ENCODE peak calls at places on chromosomes 16 and 17, in five cellular contexts. O, I, S, Z and J are unnamed samples.

GRCh38 chr17:2974347-2974746 is 89.1 kb downstream of the OR1D5 start:
- DNase-seq in Z (no peak), S (no peak), I (no peak), O (no peak), J (no peak)

GRCh38 chr17:31621566-31621965 is 230.1 kb downstream of the RAB11FIP4 start:
- DNase-seq in S (no peak), I (no peak), O (no peak), Z (no peak), J (no peak)

GRCh38 chr16:72848759-72849664 is 198.9 kb downstream of the ZFHX3 start:
- DNase-seq in I (peak), O (peak), Z (no peak), S (peak), J (peak)

GRCh38 chr17:74761419-74761818 is 13.0 kb downstream of the NHERF1 start:
- DNase-seq in S (no peak), O (no peak), I (peak), Z (no peak), J (no peak)

GRCh38 chr16:67268136-67268579 is 11.2 kb upstream of the PLEKHG4 start:
- DNase-seq in I (no peak), Z (no peak), O (no peak), S (peak), J (no peak)

GRCh38 chr17:36510636-36511035 is 24.0 kb downstream of the MYO19 start:
- DNase-seq in Z (no peak), O (no peak), S (no peak), I (no peak), J (no peak)

GRCh38 chr16:3022697-3023414 is 886 bp downstream of the HCFC1R1 start:
- DNase-seq in I (peak), Z (no peak), S (peak), O (no peak), J (no peak)

GRCh38 chr17:80782536-80783427 is 208.9 kb upstream of the CHMP6 start:
- DNase-seq in S (no peak), O (no peak), I (no peak), Z (no peak), J (no peak)

GRCh38 chr17:15659663-15660062 is 24.4 kb downstream of the TRIM16 start:
- DNase-seq in I (peak), O (no peak), S (no peak), Z (no peak), J (no peak)

GRCh38 chr16:82653550-82654511 is 27.1 kb downstream of the CDH13 start:
- DNase-seq in S (peak), O (no peak), Z (peak), I (no peak), J (no peak)

GRCh38 chr17:28466521-28467048 is 6.9 kb upstream of the SLC13A2 start:
- DNase-seq in S (no peak), I (no peak), O (no peak), Z (no peak), J (no peak)

GRCh38 chr17:81396278-81396721 is 1.0 kb downstream of the BAHCC1 start:
- DNase-seq in S (peak), I (no peak), O (no peak), Z (no peak), J (peak)

GRCh38 chr16:70428178-70428998 is 10.5 kb downstream of the ST3GAL2 start:
- DNase-seq in O (peak), I (peak), S (peak), Z (peak), J (peak)

GRCh38 chr16:53841884-53842283 is 137.9 kb downstream of the FTO start:
- DNase-seq in Z (no peak), O (no peak), S (no peak), I (no peak), J (no peak)

DNA sequence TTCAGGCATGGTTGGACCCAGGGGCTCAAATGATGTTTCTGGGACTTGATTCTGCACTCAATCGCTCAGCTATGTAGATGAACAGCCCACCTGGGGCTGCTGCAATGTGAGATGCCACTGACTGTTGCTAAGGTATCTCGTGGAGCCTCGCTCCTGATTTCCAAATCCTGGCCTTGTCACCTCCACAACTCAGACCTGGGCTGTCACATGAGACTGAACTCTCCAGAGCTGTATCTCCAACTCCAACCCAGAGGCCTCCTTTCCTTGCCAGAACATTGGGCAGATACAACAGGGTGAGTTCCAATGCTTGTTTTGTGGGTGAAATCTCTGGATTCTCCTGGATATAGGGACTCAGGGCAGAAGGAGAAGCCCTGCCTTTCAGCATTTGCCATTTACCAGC is 79.5 kb downstream of the GNAO1 start:
- DNase-seq in I (no peak), Z (no peak), O (no peak), S (no peak), J (no peak)
- H3K4me3 ChIP-seq in I (no peak), Z (no peak), O (no peak), S (no peak), J (no peak)

DNA sequence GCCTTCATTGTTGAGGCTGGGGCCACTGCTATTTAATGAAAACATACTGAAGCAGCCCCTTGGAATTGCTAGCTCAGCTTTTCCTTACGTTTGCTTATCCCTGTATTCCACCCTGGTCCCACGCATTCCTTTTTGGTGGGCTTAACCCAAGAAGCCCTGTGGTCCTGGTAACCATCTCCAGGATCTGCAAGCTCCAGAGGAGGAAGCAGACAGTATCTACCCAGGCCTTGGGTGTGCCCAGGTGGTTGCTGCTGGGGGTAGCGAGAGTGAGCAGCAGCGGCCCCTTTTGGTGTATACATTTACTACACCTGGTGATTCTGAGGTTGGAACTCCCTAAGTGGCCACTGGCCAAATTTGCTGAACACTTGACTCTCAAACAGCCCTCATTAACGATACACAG is 97.7 kb downstream of the CBLN1 start:
- DNase-seq in O (peak), S (no peak), I (no peak), Z (no peak), J (peak)
- TF ChIP-seq CTCF in O (peak), S (peak), I (no peak), Z (peak), J (peak)

DNA sequence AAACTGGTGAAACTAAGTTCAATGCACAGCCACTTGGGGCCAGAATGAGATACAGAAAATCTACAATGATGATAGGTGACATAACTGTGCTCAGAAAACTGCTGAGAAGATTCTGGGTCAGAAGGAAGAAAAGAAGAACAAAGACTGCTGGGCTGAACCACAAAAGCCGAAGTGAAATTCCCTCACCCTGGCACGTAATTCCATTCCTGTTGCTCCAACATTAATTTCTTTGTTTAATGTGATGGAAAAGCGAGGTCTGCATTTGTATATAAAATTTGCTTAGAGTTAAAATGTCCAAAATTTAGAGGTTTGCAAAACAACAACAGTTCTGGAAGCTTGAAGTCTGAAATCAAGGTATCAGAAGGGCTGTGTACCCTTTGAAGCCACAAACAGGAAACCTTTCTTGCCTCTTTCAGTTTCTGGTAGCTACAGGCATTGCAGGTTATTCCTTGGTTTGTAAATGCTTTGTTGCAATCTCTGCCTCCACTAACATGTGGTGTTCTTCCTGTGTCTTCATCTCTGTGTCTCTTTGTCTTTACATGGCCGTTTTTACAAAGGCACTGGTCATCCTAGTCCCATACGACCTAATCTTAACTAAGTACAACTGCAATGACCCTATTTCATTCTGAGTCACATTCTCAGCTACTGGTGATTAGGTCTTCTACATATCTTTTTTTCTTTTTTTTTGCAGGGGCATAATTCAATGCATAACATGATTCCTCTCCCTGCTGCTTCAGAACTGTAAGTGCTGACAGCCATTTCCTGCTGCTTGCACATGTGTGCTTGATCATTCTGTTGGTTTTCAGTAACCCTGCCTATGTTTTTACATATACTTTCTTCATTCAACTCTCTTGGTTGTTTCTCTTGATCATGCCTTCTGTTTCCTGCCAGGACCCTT is 603.0 kb upstream of the CDH8 start:
- DNase-seq in Z (no peak), I (no peak), O (no peak), S (no peak), J (no peak)
- H3K4me3 ChIP-seq in Z (no peak), I (no peak), O (no peak), S (no peak), J (no peak)

GRCh38 chr16:86554917-86555762 is at the start of gene MTHFSD:
- DNase-seq in Z (peak), I (peak), S (peak), O (peak), J (peak)
- TF ChIP-seq CTCF in Z (no peak), I (no peak), S (no peak), O (no peak), J (no peak)

DNA sequence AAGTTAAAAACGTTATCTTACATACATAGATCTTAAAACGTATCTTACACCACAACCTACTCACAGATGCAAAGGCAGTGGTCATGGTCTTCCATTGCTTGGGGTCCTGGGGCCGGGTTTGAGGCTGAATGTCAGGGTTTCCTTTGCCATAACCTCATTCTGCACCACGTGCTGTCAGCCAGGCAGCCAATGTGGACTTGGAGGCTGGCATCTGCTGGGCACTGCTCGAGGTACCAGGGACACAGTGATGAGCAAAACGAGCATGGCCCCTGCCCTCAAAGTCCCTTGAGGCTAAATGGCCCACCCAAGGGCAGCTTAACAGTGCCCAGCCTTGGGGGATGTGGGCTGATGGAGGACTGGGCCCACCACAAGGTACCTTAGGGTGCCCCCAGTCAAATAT is 35.8 kb upstream of the RGS9 start:
- DNase-seq in S (no peak), I (no peak), O (no peak), Z (no peak), J (no peak)
- H3K4me3 ChIP-seq in S (no peak), I (peak), O (peak), Z (peak), J (no peak)

GRCh38 chr16:56956756-56957155 is 5.0 kb upstream of the CETP start:
- DNase-seq in Z (no peak), S (no peak), I (no peak), O (no peak), J (no peak)
- TF ChIP-seq CTCF in Z (no peak), S (peak), I (no peak), O (no peak), J (no peak)

GRCh38 chr17:17790673-17791464 is 45.9 kb downstream of the SREBF1 start:
- DNase-seq in Z (no peak), O (no peak), S (no peak), I (no peak), J (no peak)

GRCh38 chr17:17789410-17789809 is 47.4 kb downstream of the SREBF1 start:
- DNase-seq in S (no peak), Z (no peak), I (no peak), O (no peak), J (no peak)

GRCh38 chr17:17792143-17792550 is 44.6 kb downstream of the SREBF1 start:
- DNase-seq in Z (no peak), I (no peak), S (no peak), O (no peak), J (no peak)

GRCh38 chr17:17788967-17789366 is 47.8 kb downstream of the SREBF1 start:
- DNase-seq in Z (no peak), O (no peak), S (no peak), I (peak), J (no peak)

DNA sequence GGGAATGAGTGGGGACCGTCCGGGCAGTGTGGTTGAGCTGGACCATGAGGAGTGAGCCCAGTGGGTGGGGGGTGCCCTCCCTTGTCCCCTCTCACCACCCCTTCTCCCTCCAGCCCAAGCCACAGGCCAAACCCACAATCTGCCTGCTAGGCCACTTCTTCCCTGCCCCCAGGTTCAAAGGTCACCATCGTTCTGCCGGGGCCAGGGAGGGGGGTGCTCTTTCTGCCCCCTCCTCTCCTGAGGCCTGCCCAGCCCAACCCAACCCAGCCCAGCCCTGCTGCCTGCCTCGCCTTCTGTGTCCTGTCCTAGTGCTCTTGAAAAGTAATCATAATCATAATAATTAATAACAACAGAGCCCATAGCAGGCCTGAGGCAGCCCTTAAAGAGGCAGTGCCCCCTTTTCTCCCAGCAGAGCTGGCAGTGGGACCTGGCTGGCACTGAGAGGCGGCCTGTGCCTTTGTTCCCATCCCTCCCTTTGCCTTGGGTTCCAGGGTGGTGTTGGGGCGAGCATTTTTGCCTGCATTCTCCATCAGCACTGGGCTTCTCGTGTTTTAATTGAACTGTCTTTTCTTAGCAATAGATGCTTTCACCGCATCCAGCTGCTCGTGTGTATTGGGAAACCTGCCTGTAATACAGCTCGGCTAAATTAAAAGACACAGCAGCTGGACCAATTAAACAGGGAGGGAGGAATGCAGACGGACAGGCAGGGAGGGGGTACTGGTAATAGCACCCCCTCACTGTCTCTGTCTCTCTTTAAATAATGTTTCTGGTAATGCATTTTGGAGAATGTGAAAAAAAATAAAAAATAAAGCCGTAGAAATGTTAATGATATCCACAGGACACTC is 46.7 kb downstream of the SREBF1 start:
- DNase-seq in O (no peak), S (no peak), I (no peak), Z (no peak), J (no peak)
- H3K4me3 ChIP-seq in O (no peak), S (no peak), I (no peak), Z (no peak), J (no peak)

DNA sequence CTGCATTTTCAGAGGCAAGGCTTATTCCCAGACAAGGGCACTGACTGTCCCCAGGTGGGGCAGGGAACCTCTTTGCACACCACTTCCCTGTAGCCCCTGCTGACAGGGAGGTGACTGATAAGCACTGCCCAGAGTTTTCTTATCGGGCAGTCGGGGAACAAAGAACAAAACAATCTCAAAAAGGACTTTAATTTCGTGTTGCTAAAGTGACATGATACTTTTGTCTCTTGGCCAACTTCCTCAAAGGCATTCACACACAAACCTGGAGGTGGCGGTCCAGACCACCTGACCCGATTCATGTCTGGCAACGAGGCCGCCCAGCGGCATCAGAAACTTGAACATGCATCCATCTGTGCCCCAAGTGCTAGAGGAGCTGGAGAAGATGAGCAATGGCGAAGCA is 28.9 kb downstream of the ZDHHC7 start:
- DNase-seq in Z (no peak), I (peak), S (no peak), O (peak), J (peak)
- TF ChIP-seq CTCF in Z (peak), I (no peak), S (no peak), O (peak), J (no peak)

GRCh38 chr17:39618956-39619785 is 7.6 kb upstream of the PPP1R1B start:
- DNase-seq in I (no peak), S (no peak), O (no peak), Z (no peak), J (peak)
- H3K4me3 ChIP-seq in I (peak), S (no peak), O (peak), Z (no peak), J (no peak)